ENCODE peak calls at places on chromosomes 5 and 9, in four cellular contexts. H is heart left ventricle, O is sigmoid colon, P is tibial artery. Z is an unnamed sample.

GRCh38 chr5:9339206-9339818 is 206.6 kb downstream of the SEMA5A start:
- DNase-seq in H (no peak), O (no peak), P (no peak), Z (no peak)

GRCh38 chr9:131271506-131271931 is 4.8 kb downstream of the FAM78A start:
- DNase-seq in H (no peak), O (no peak), P (no peak), Z (no peak)

GRCh38 chr5:79456890-79457583 is 56.9 kb downstream of the HOMER1 start:
- DNase-seq in H (no peak), O (no peak), P (no peak), Z (no peak)

GRCh38 chr5:42666821-42667325 is 89.7 kb upstream of the CCDC152 start:
- DNase-seq in H (no peak), O (no peak), P (no peak), Z (no peak)

GRCh38 chr5:1218351-1219080 is 6.7 kb upstream of the SLC6A18 start:
- DNase-seq in H (no peak), O (no peak), P (no peak), Z (no peak)

GRCh38 chr9:134267305-134268265 is 58.7 kb upstream of the RXRA start:
- DNase-seq in H (peak), O (no peak), P (no peak), Z (no peak)

GRCh38 chr9:135032868-135033460 is 54.5 kb upstream of the OLFM1 start:
- DNase-seq in H (no peak), O (peak), P (no peak), Z (no peak)

GRCh38 chr5:33726422-33727165 is 165.2 kb downstream of the ADAMTS12 start:
- DNase-seq in H (no peak), O (no peak), P (no peak), Z (no peak)

GRCh38 chr9:108687360-108687981 is 168.3 kb downstream of the ACTL7B start:
- DNase-seq in H (no peak), O (no peak), P (no peak), Z (no peak)

GRCh38 chr9:12503606-12504122 is 189.5 kb upstream of the TYRP1 start:
- DNase-seq in H (no peak), O (no peak), P (no peak), Z (no peak)

GRCh38 chr5:13934125-13934524 is 10.4 kb downstream of the DNAH5 start:
- DNase-seq in H (no peak), O (no peak), P (no peak), Z (no peak)

GRCh38 chr9:83957029-83957513 is 22.9 kb downstream of the HNRNPK start:
- DNase-seq in H (no peak), O (no peak), P (no peak), Z (no peak)

GRCh38 chr9:35664531-35665470 is at the start of gene ARHGEF39:
- DNase-seq in H (peak), O (peak), P (peak), Z (peak)

GRCh38 chr9:74499111-74499601 is 2.0 kb downstream of the RORB start:
- DNase-seq in H (peak), O (no peak), P (no peak), Z (no peak)

GRCh38 chr5:143192191-143192880 is 211.2 kb downstream of the NR3C1 start:
- DNase-seq in H (no peak), O (no peak), P (no peak), Z (no peak)

GRCh38 chr5:16899171-16899570 is 36.9 kb downstream of the MYO10 start:
- DNase-seq in H (no peak), O (no peak), P (no peak), Z (no peak)

GRCh38 chr5:177312649-177313181 is 1.0 kb upstream of the MXD3 start:
- DNase-seq in H (peak), O (peak), P (peak), Z (no peak)

GRCh38 chr5:6734243-6734695 is 21.0 kb downstream of the TENT4A start:
- DNase-seq in H (peak), O (peak), P (peak), Z (no peak)

GRCh38 chr9:76394023-76394895 is at the start of gene RFK:
- DNase-seq in H (peak), O (peak), P (peak), Z (peak)

GRCh38 chr9:76396597-76396996 is 2.4 kb upstream of the RFK start:
- DNase-seq in H (no peak), O (no peak), P (no peak), Z (no peak)

GRCh38 chr9:76395381-76395780 is 1.2 kb upstream of the RFK start:
- DNase-seq in H (no peak), O (no peak), P (no peak), Z (no peak)

GRCh38 chr9:76396144-76396543 is 1.9 kb upstream of the RFK start:
- DNase-seq in H (no peak), O (no peak), P (no peak), Z (no peak)

DNA sequence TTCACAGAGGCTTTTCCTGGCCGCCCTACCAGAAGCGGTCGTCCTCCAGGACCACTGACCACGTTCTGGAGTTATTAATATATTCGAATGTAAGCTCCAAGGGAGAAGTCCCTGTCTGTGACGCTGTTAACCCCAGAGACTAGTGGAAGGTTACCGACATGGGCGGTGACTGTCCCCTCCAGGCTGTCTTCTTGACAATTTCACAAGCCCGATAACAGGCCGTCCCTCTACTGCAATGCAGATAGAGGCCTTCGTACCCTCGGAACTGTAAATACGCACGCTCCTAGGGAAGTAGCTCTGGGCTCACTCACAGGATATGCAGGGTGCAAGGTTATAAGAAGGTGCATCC is 644 bp upstream of the RFK start:
- DNase-seq in H (peak), O (peak), P (no peak), Z (peak)
- TF ChIP-seq CTCF in H (no peak), O (no peak), P (no peak), Z (no peak)

GRCh38 chr9:126804198-126804695 is 593 bp upstream of the ZBTB43 start:
- DNase-seq in H (no peak), O (peak), P (no peak), Z (no peak)
- H3K27ac ChIP-seq in H (peak), O (peak), P (peak), Z (peak)

DNA sequence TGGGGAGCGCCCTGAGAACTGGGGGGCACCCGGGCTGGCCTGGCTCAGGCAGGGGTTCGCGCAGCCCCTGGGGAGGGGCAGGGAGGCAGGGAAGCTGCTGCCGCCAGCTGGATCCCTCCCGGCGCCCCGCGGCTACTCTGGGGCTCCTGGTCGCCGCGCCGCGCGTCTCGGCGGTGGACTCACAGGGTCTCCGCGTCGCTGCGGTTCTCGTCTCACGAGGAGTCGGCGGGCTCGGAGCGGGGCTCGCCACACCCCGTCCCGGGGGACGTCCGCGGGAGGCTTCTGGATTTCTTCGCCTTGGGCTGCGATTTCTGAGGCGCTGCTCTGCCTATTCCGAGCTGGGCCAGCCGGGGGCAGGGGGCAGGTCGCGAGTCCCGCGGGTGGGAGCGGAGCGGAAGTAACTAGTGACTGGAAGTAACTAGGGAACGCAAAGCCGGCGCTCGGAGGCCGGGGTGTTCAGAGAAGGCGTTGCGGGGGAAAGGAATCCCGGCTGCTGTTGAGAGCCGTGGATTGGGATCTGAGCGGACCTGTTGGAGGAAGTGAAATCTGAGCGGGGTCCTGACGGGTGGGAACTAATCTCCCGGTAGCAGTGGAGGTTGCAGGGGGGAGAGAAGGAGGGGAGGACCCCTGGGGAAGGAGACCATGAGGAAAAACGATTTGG is 509 bp downstream of the CYSTM1 start:
- DNase-seq in H (peak), O (peak), P (peak), Z (peak)
- TF ChIP-seq CTCF in H (no peak), O (no peak), P (no peak), Z (no peak)

DNA sequence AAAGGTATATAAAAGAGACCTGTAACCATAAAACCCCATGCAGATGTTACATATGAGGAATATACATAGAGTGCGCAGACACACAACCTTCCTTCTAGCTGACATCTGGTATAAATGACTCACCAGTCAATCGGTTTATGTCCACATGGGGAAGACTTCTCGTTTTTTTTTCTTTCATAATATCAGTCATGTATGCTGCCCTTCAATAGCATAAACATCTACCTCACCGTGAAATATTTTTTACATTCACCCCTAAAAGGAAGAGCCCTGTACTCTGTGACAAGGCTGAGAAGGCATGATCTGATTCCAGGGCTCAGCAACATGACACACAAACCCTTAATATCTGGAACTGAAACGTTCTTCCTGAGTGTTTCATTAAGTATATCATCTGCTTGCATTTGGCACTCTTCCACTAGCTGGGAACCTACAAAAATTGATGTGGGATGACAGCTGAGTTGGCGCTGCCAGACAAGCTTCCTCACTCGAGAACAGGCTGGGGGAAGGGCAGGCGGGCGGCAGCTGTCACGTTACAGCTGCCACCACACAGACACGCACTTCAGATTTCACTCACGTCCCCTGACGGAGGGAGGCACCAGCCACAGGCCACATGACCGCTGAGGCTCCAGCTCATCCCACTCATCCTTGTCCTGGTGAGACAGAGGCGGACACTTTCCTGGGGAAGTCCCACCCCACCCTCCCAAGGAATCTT is 74.2 kb downstream of the SHB start:
- DNase-seq in H (peak), O (peak), P (peak), Z (no peak)
- H3K27ac ChIP-seq in H (no peak), O (peak), P (peak), Z (no peak)

DNA sequence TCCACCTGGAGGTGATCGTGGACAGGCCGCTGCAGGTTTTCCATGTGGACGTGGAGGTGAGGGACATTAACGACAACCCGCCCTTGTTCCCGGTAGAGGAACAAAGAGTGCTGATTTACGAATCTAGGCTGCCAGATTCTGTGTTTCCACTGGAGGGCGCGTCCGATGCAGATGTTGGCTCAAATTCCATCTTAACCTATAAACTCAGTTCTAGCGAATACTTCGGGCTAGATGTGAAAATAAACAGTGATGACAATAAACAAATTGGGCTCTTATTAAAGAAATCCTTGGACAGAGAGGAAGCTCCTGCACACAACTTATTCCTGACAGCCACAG is 610 bp downstream of the PCDHA6 start:
- DNase-seq in H (no peak), O (no peak), P (no peak), Z (no peak)
- TF ChIP-seq CTCF in H (no peak), O (no peak), P (no peak), Z (no peak)